ENCODE peak calls at places on chromosomes 2 and 18, in seven cellular contexts. Q is CD4-positive, alpha-beta T cell; K is endodermal cell; X is esophagus squamous epithelium; A is CD8-positive, alpha-beta T cell; V is A549; C is iPS DF 6.9. H is an unnamed sample.

GRCh38 chr2:85438291-85439110 is 20.0 kb downstream of the SH2D6 start:
- DNase-seq in Q (no peak), K (peak; percentile 79), X (no peak), A (no peak), V (no peak), C (no peak), H (no peak)

GRCh38 chr2:201523506-201523905 is 72.0 kb downstream of the STRADB start:
- DNase-seq in Q (no peak), K (no peak), X (no peak), A (no peak), V (no peak), C (no peak), H (no peak)

GRCh38 chr18:8841781-8842485 is 136.6 kb downstream of the MTCL1 start:
- DNase-seq in Q (no peak), K (no peak), X (no peak), A (no peak), V (no peak), C (no peak), H (no peak)

GRCh38 chr18:13543144-13543543 is 183.2 kb downstream of the FAM210A start:
- DNase-seq in Q (no peak), K (peak; percentile 24), X (no peak), A (peak; percentile 7), V (no peak), C (no peak), H (no peak)

GRCh38 chr2:172655838-172656573 is 79.6 kb upstream of the RAPGEF4 start:
- DNase-seq in Q (no peak), K (no peak), X (no peak), A (no peak), V (no peak), C (no peak), H (no peak)

GRCh38 chr2:241036964-241037421 is 38.6 kb downstream of the SNED1 start:
- DNase-seq in Q (no peak), K (no peak), X (no peak), A (peak; percentile 30), V (no peak), C (no peak), H (no peak)

GRCh38 chr2:70553334-70553583 is 367 bp downstream of the TGFA start:
- DNase-seq in Q (peak; percentile 15), K (peak; percentile 88), X (no peak), A (no peak), V (no peak), C (no peak), H (no peak)

GRCh38 chr2:102094917-102095316 is 47.6 kb upstream of the IL1R1 start:
- DNase-seq in Q (no peak), K (no peak), X (no peak), A (no peak), V (no peak), C (no peak), H (no peak)

GRCh38 chr2:216159646-216160045 is 50.5 kb downstream of the XRCC5 start:
- DNase-seq in Q (no peak), K (no peak), X (no peak), A (no peak), V (no peak), C (no peak), H (no peak)

GRCh38 chr2:3223080-3223923 is 154.3 kb downstream of the EIPR1 start:
- DNase-seq in Q (peak; percentile 69), K (peak; percentile 32), X (no peak), A (peak; percentile 40), V (no peak), C (no peak), H (no peak)

GRCh38 chr2:130288467-130289403 is 54.0 kb upstream of the IMP4 start:
- DNase-seq in Q (no peak), K (peak; percentile 91), X (no peak), A (no peak), V (no peak), C (peak; percentile 41), H (no peak)

GRCh38 chr2:174840436-174840835 is 76.2 kb upstream of the CHRNA1 start:
- DNase-seq in Q (no peak), K (no peak), X (no peak), A (no peak), V (no peak), C (no peak), H (no peak)

GRCh38 chr2:28413152-28413895 is 20.7 kb downstream of the FOSL2 start:
- DNase-seq in Q (no peak), K (peak; percentile 83), X (no peak), A (no peak), V (no peak), C (no peak), H (no peak)

GRCh38 chr2:207264310-207264709 is 98.6 kb upstream of the KLF7 start:
- DNase-seq in Q (no peak), K (peak; percentile 10), X (no peak), A (no peak), V (no peak), C (no peak), H (no peak)

GRCh38 chr2:106085441-106085911 is 108.6 kb downstream of the UXS1 start:
- DNase-seq in Q (peak; percentile 67), K (no peak), X (no peak), A (peak; percentile 55), V (no peak), C (no peak), H (no peak)

GRCh38 chr2:84807063-84807485 is 73.8 kb downstream of the TRABD2A start:
- DNase-seq in Q (no peak), K (no peak), X (no peak), A (no peak), V (peak; percentile 53), C (no peak), H (no peak)

GRCh38 chr2:112152476-112153178 is 14.4 kb downstream of the FBLN7 start:
- DNase-seq in Q (no peak), K (peak; percentile 18), X (no peak), A (no peak), V (no peak), C (no peak), H (no peak)

GRCh38 chr2:215693269-215693998 is 257.6 kb upstream of the FN1 start:
- DNase-seq in Q (no peak), K (no peak), X (no peak), A (no peak), V (no peak), C (no peak), H (no peak)

GRCh38 chr2:188527701-188528100 is 236.0 kb downstream of the GULP1 start:
- DNase-seq in Q (no peak), K (no peak), X (no peak), A (no peak), V (no peak), C (no peak), H (no peak)

GRCh38 chr2:48601349-48601748 is 16.3 kb upstream of the GTF2A1L start:
- DNase-seq in Q (no peak), K (peak; percentile 81), X (no peak), A (no peak), V (no peak), C (peak; percentile 25), H (no peak)

GRCh38 chr2:237413293-237414055 is 490 bp downstream of the COL6A3 start:
- DNase-seq in Q (no peak), K (no peak), X (no peak), A (no peak), V (no peak), C (no peak), H (no peak)
- H3K27ac ChIP-seq in Q (no peak overlapping the region), K (no peak overlapping the region), X (peak overlapping the region; percentile 73), A (no peak overlapping the region), V (no peak overlapping the region), C (no peak overlapping the region), H (no peak overlapping the region)

DNA sequence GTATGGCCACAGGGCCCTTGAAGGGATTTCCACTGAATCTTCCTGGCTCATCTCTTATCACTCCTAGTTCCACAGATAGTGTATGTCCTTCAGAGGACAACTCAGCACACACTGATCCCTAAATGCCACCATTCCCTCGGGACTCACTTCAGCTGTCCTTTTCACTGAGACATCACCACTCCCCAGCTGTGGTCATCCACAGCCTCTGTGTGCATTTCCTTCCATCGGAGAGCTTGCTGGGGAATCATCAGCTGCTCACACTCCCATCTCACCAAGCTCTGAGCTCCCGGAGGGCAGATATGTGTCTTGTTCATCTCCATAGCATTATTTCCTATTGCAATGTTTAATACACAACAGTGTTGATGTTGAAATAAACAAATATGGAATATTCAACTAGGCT is 759.5 kb downstream of the RNF144A start:
- DNase-seq in Q (no peak), K (no peak), X (no peak), A (no peak), V (no peak), C (no peak), H (no peak)
- H3K27ac ChIP-seq in Q (no peak overlapping the region), K (no peak overlapping the region), X (no peak overlapping the region), A (no peak overlapping the region), V (no peak overlapping the region), C (no peak overlapping the region), H (no peak overlapping the region)

DNA sequence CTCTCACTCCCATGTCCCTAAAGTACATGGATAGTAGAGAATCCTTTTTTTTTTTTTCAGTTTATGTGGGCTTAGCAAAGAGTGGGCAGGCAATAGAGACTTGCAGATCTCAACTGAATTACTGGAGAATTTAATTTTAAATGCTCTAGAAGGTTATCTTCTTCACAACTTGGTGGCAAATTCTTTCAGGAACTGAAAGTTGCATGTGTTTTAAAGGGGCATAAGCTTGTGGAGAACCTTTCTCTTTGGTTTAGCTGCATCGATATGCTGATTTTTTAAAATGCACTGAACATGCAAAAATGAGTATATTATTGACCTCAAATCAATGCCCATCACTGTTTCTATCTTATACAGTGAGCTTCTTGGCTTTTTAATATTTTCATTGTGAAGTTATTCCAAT is 24.9 kb upstream of the GALNT3 start:
- DNase-seq in Q (no peak), K (no peak), X (no peak), A (no peak), V (no peak), C (no peak), H (no peak)
- H3K27ac ChIP-seq in Q (no peak overlapping the region), K (no peak overlapping the region), X (no peak overlapping the region), A (no peak overlapping the region), V (no peak overlapping the region), C (no peak overlapping the region), H (no peak overlapping the region)

GRCh38 chr2:128286011-128286721 is 32.5 kb downstream of the HS6ST1 start:
- DNase-seq in Q (peak; percentile 2), K (no peak), X (no peak), A (no peak), V (no peak), C (no peak), H (no peak)
- H3K27ac ChIP-seq in Q (no peak overlapping the region), K (no peak overlapping the region), X (no peak overlapping the region), A (no peak overlapping the region), V (no peak overlapping the region), C (no peak overlapping the region), H (no peak overlapping the region)

DNA sequence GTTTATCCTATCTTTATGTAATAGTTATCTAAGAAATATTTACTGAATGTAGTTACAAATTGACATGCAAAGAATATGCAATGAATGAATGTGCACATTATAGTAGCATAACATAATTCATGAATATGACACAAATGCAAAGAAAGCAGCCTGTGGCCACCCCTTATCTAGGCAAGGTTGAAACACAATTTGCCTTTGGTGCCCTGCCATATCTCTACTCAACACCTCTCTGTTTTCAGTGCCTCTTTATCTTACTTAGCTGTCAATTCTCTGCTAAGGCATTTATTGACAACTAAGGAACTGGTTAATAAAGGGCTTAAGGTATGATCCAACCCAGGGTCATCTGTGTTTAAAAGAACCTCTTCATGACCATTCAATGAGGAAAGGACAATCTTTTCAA is 18.9 kb downstream of the REV1 start:
- DNase-seq in Q (no peak), K (no peak), X (no peak), A (no peak), V (no peak), C (no peak), H (no peak)
- H3K27ac ChIP-seq in Q (no peak overlapping the region), K (no peak overlapping the region), X (peak overlapping the region; percentile 39), A (no peak overlapping the region), V (no peak overlapping the region), C (no peak overlapping the region), H (no peak overlapping the region)

GRCh38 chr2:100718065-100718570 is 101.8 kb upstream of the NPAS2 start:
- DNase-seq in Q (no peak), K (no peak), X (no peak), A (no peak), V (no peak), C (no peak), H (no peak)
- H3K27ac ChIP-seq in Q (no peak overlapping the region), K (no peak overlapping the region), X (no peak overlapping the region), A (no peak overlapping the region), V (no peak overlapping the region), C (no peak overlapping the region), H (no peak overlapping the region)

H was measured in SK-N-MC.